ENCODE peak calls at places on chromosomes 11 and 22, in seven cellular contexts. X, P, K, V, N, Q and T are unnamed samples.

GRCh38 chr22:37932401-37932800 is 21.0 kb downstream of the C22orf23 start:
- DNase-seq in K (no peak), P (no peak), N (no peak), X (no peak), V (no peak), Q (no peak), T (no peak)

GRCh38 chr11:13046626-13047570 is 37.8 kb downstream of the RASSF10 start:
- DNase-seq in K (no peak), X (no peak), Q (no peak), P (no peak), V (no peak), N (no peak), T (no peak)

GRCh38 chr11:3123761-3124733 is 41.1 kb downstream of the OSBPL5 start:
- DNase-seq in K (no peak), P (no peak), V (no peak), N (peak; percentile 93), Q (no peak), X (peak; percentile 97), T (no peak)

GRCh38 chr11:72814831-72815618 is 814 bp downstream of the ATG16L2 start:
- DNase-seq in Q (no peak), N (peak; percentile 89), X (peak; percentile 54), K (peak; percentile 52), P (no peak), V (peak; percentile 91), T (peak; percentile 89)

GRCh38 chr11:118215262-118215661 is 9.5 kb downstream of the JAML start:
- DNase-seq in P (no peak), Q (no peak), N (no peak), X (no peak), V (no peak), K (no peak), T (no peak)

GRCh38 chr11:63845305-63845704 is 6.4 kb downstream of the MARK2 start:
- DNase-seq in P (no peak), X (peak; percentile 91), K (peak; percentile 70), N (peak; percentile 95), Q (no peak), V (peak; percentile 64), T (no peak)

GRCh38 chr11:128506999-128507591 is 80.3 kb downstream of the ETS1 start:
- DNase-seq in K (no peak), P (no peak), N (peak; percentile 96), V (peak; percentile 57), Q (no peak), X (peak; percentile 96), T (no peak)

GRCh38 chr11:82732348-82732733 is 1.3 kb downstream of the FAM181B start:
- DNase-seq in X (no peak), K (no peak), V (no peak), Q (no peak), P (no peak), N (no peak), T (peak; percentile 42)

GRCh38 chr22:49417833-49418232 is 409.8 kb downstream of the BRD1 start:
- DNase-seq in N (no peak), V (no peak), Q (no peak), K (no peak), P (no peak), X (no peak), T (no peak)

GRCh38 chr11:4881860-4882500 is at the start of gene OR51T1:
- DNase-seq in V (no peak), P (no peak), K (no peak), X (peak; percentile 40), N (peak; percentile 16), Q (no peak), T (no peak)

GRCh38 chr11:72338266-72338665 is 94.3 kb upstream of the PHOX2A start:
- DNase-seq in P (no peak), N (no peak), X (no peak), K (no peak), Q (no peak), V (no peak), T (no peak)

GRCh38 chr11:127492025-127492424 is 491.5 kb upstream of the KIRREL3 start:
- DNase-seq in K (no peak), N (no peak), X (no peak), P (no peak), Q (no peak), V (no peak), T (no peak)

GRCh38 chr11:14248577-14248976 is 110.4 kb downstream of the RRAS2 start:
- DNase-seq in K (no peak), V (peak; percentile 67), N (no peak), Q (no peak), X (no peak), P (peak; percentile 47), T (peak; percentile 69)

GRCh38 chr22:41524809-41525449 is 19.3 kb downstream of the POLR3H start:
- DNase-seq in N (no peak), V (peak; percentile 47), K (no peak), Q (no peak), X (no peak), P (no peak), T (no peak)

GRCh38 chr22:23279781-23280180 is 99.5 kb downstream of the BCR start:
- DNase-seq in N (no peak), K (no peak), X (peak; percentile 28), V (no peak), Q (no peak), P (no peak), T (no peak)

GRCh38 chr22:44050766-44051747 is 27.0 kb downstream of the PARVB start:
- DNase-seq in V (no peak), Q (no peak), K (no peak), P (no peak), N (no peak), X (no peak), T (no peak)

GRCh38 chr22:39598017-39598965 is 27.7 kb downstream of the CACNA1I start:
- DNase-seq in P (peak; percentile 45), X (no peak), V (peak; percentile 86), K (peak; percentile 21), Q (peak; percentile 95), N (peak; percentile 8), T (peak; percentile 95)

GRCh38 chr11:17415523-17416104 is 27.2 kb upstream of the KCNJ11 start:
- DNase-seq in K (no peak), N (no peak), X (no peak), P (no peak), Q (no peak), V (no peak), T (no peak)

GRCh38 chr11:17414992-17415391 is 26.5 kb upstream of the KCNJ11 start:
- DNase-seq in K (no peak), Q (no peak), P (no peak), X (no peak), V (no peak), N (no peak), T (no peak)

GRCh38 chr11:17421781-17422180 is 33.3 kb upstream of the KCNJ11 start:
- DNase-seq in Q (no peak), V (no peak), X (no peak), N (no peak), P (no peak), K (no peak), T (no peak)

GRCh38 chr11:17416492-17416891 is 28.0 kb upstream of the KCNJ11 start:
- DNase-seq in V (no peak), Q (no peak), K (no peak), P (no peak), N (no peak), X (no peak), T (no peak)

GRCh38 chr11:17418437-17418836 is 30.0 kb upstream of the KCNJ11 start:
- DNase-seq in N (no peak), V (peak; percentile 49), X (no peak), Q (no peak), K (no peak), P (no peak), T (no peak)
- H2AK5ac ChIP-seq in N (no peak overlapping the region), V (no peak overlapping the region), X (no peak overlapping the region), Q (no peak overlapping the region), K (no peak overlapping the region), P (no peak overlapping the region), T (no peak overlapping the region)

DNA sequence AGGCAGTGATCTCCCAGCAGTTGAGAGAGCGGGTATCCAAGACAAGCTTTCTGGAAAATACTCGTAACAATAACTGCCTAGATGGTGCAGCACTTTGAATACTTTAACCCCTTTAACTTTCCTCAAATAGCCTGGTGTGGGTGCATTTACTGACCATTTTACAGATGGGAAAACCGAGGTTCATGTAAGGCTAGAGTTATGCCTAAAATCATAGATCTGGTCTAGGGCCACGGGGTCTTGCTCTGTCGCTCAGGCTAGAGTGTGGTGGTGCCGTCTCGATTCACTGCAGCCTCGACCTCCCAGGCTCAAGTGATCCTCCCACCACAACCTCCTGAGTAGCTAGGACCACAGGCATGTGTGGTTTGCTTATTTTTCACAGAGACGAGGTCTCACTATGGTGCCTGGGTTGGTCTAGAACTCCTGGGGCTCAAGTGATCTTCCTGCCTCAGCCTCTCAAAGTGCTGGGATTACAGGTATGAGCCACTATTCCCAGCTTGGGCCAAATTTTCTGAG is 269.2 kb upstream of the SYN3 start:
- DNase-seq in N (no peak), P (no peak), K (no peak), X (no peak), V (no peak), Q (no peak), T (no peak)
- H4K8ac ChIP-seq in N (no peak overlapping the region), P (no peak overlapping the region), K (no peak overlapping the region), X (no peak overlapping the region), V (no peak overlapping the region), Q (no peak overlapping the region), T (no peak overlapping the region)

DNA sequence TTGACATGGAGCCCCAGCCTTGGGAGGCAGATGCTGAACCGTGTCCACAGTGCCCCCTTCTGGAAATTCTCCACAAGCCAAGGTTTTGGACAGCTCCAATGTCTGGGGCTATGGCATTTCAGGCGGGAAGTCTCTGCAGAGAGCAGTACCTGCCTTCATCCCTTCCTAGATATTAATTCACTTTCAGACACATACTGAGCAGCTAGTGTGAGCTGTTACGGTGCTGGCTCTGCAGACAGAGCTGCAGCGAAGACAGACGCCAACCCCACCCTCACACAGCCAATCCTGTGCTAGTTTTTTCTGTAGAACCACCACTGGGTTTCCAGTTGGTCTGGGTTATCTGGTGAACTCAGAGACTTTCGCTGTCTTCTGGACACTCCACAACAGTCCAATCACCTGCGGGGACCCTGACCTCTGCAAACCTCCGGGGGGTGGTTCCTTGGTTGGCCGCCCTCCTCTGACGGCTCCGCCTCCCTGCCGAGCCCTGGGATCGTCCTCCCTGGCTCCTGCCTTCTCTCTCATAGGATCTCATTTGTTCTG is 9.1 kb downstream of the LMF2 start:
- DNase-seq in Q (peak; percentile 87), X (peak; percentile 51), N (peak; percentile 56), P (peak; percentile 59), V (peak; percentile 85), K (peak; percentile 91), T (peak; percentile 82)
- H3K4ac ChIP-seq in Q (no peak overlapping the region), X (no peak overlapping the region), N (no peak overlapping the region), P (no peak overlapping the region), V (no peak overlapping the region), K (no peak overlapping the region), T (no peak overlapping the region)

GRCh38 chr11:69995697-69996096 is 82.4 kb upstream of the ANO1 start:
- DNase-seq in Q (no peak), V (no peak), P (no peak), K (no peak), N (no peak), X (no peak), T (no peak)

GRCh38 chr11:69994810-69995209 is 83.3 kb upstream of the ANO1 start:
- DNase-seq in N (no peak), Q (no peak), K (no peak), X (no peak), V (no peak), P (no peak), T (no peak)

GRCh38 chr11:69999721-70000120 is 78.4 kb upstream of the ANO1 start:
- DNase-seq in V (peak; percentile 17), X (no peak), K (no peak), Q (no peak), N (no peak), P (no peak), T (peak; percentile 46)

GRCh38 chr11:69996451-69996850 is 81.7 kb upstream of the ANO1 start:
- DNase-seq in K (no peak), X (no peak), N (no peak), V (no peak), Q (no peak), P (no peak), T (no peak)

GRCh38 chr11:69997352-69997751 is 80.8 kb upstream of the ANO1 start:
- DNase-seq in P (no peak), K (no peak), V (no peak), N (no peak), X (no peak), Q (no peak), T (no peak)
- H2AK5ac ChIP-seq in P (no peak overlapping the region), K (no peak overlapping the region), V (no peak overlapping the region), N (no peak overlapping the region), X (no peak overlapping the region), Q (no peak overlapping the region), T (no peak overlapping the region)